ENCODE peak calls at places on chromosome 12, in seven cellular contexts. One of them, this sample, is unnamed.
A peak's percentile ranks its signal among the peaks of the same experiment; 100 is the strongest.

GRCh38 chr12:30106204-30106603 is 322.5 kb upstream of the TMTC1 start:
- DNase-seq in mesenchymal stem cell: no peak
- DNase-seq in trophoblast cell: no peak
- DNase-seq in H9: no peak
- DNase-seq in mesendoderm: no peak
- DNase-seq in H1: no peak
- DNase-seq in IMR-90: no peak
- DNase-seq in this sample: no peak

GRCh38 chr12:18139989-18140596 is 50.1 kb upstream of the RERGL start:
- DNase-seq in trophoblast cell: peak; percentile 71
- DNase-seq in mesendoderm: peak; percentile 29
- DNase-seq in H1: no peak
- DNase-seq in IMR-90: peak; percentile 27
- DNase-seq in H9: no peak
- DNase-seq in mesenchymal stem cell: peak; percentile 52
- DNase-seq in this sample: peak; percentile 15

GRCh38 chr12:114209852-114210251 is 196.1 kb downstream of the TBX5 start:
- DNase-seq in H9: no peak
- DNase-seq in IMR-90: no peak
- DNase-seq in mesenchymal stem cell: no peak
- DNase-seq in trophoblast cell: no peak
- DNase-seq in mesendoderm: no peak
- DNase-seq in H1: no peak
- DNase-seq in this sample: no peak

GRCh38 chr12:24044973-24045703 is 95.7 kb upstream of the SOX5 start:
- DNase-seq in mesenchymal stem cell: no peak
- DNase-seq in H9: no peak
- DNase-seq in trophoblast cell: no peak
- DNase-seq in IMR-90: no peak
- DNase-seq in mesendoderm: no peak
- DNase-seq in H1: no peak
- DNase-seq in this sample: no peak

GRCh38 chr12:116610971-116611541 is 51.9 kb downstream of the MAP1LC3B2 start:
- DNase-seq in mesenchymal stem cell: no peak
- DNase-seq in IMR-90: no peak
- DNase-seq in H9: no peak
- DNase-seq in H1: no peak
- DNase-seq in mesendoderm: no peak
- DNase-seq in trophoblast cell: no peak
- DNase-seq in this sample: no peak

GRCh38 chr12:132465269-132466190 is 24.4 kb upstream of the FBRSL1 start:
- DNase-seq in H9: no peak
- DNase-seq in IMR-90: no peak
- DNase-seq in H1: no peak
- DNase-seq in mesenchymal stem cell: no peak
- DNase-seq in trophoblast cell: no peak
- DNase-seq in mesendoderm: no peak
- DNase-seq in this sample: no peak

GRCh38 chr12:94103986-94104385 is 44.4 kb upstream of the PLXNC1 start:
- DNase-seq in mesendoderm: no peak
- DNase-seq in H1: no peak
- DNase-seq in H9: no peak
- DNase-seq in trophoblast cell: no peak
- DNase-seq in mesenchymal stem cell: no peak
- DNase-seq in IMR-90: no peak
- DNase-seq in this sample: no peak

GRCh38 chr12:5946388-5946787 is 1.3 kb upstream of the ANO2 start:
- DNase-seq in H1: no peak
- DNase-seq in mesenchymal stem cell: no peak
- DNase-seq in H9: no peak
- DNase-seq in IMR-90: no peak
- DNase-seq in trophoblast cell: no peak
- DNase-seq in mesendoderm: no peak
- DNase-seq in this sample: no peak

GRCh38 chr12:51954465-51955361 is 3.2 kb downstream of the ACVR1B start:
- DNase-seq in trophoblast cell: peak; percentile 16
- DNase-seq in mesenchymal stem cell: no peak
- DNase-seq in mesendoderm: no peak
- DNase-seq in H1: no peak
- DNase-seq in H9: no peak
- DNase-seq in IMR-90: no peak
- DNase-seq in this sample: no peak

GRCh38 chr12:109329003-109329402 is 18.7 kb upstream of the MYO1H start:
- DNase-seq in H1: no peak
- DNase-seq in trophoblast cell: no peak
- DNase-seq in mesenchymal stem cell: no peak
- DNase-seq in H9: no peak
- DNase-seq in mesendoderm: no peak
- DNase-seq in IMR-90: no peak
- DNase-seq in this sample: no peak

GRCh38 chr12:104222981-104223380 is 7.4 kb downstream of the TXNRD1 start:
- DNase-seq in H9: no peak
- DNase-seq in mesendoderm: no peak
- DNase-seq in mesenchymal stem cell: no peak
- DNase-seq in IMR-90: no peak
- DNase-seq in trophoblast cell: no peak
- DNase-seq in H1: no peak
- DNase-seq in this sample: no peak

GRCh38 chr12:93741741-93742085 is 64.5 kb downstream of the CRADD start:
- DNase-seq in IMR-90: no peak
- DNase-seq in mesenchymal stem cell: no peak
- DNase-seq in H9: peak; percentile 88
- DNase-seq in mesendoderm: peak; percentile 90
- DNase-seq in H1: peak; percentile 57
- DNase-seq in trophoblast cell: no peak
- DNase-seq in this sample: peak; percentile 30

GRCh38 chr12:27324452-27324999 is 8.1 kb upstream of the BMAL2 start:
- DNase-seq in IMR-90: no peak
- DNase-seq in trophoblast cell: no peak
- DNase-seq in H9: no peak
- DNase-seq in mesenchymal stem cell: no peak
- DNase-seq in H1: no peak
- DNase-seq in mesendoderm: no peak
- DNase-seq in this sample: no peak

GRCh38 chr12:113196996-113197395 is 11.5 kb downstream of the RITA1 start:
- DNase-seq in H1: peak; percentile 72
- DNase-seq in mesendoderm: peak; percentile 81
- DNase-seq in trophoblast cell: peak; percentile 67
- DNase-seq in H9: peak; percentile 82
- DNase-seq in mesenchymal stem cell: peak; percentile 87
- DNase-seq in IMR-90: peak; percentile 78
- DNase-seq in this sample: no peak

GRCh38 chr12:108308432-108308831 is 30.7 kb downstream of the CMKLR1 start:
- DNase-seq in mesendoderm: peak; percentile 66
- DNase-seq in H9: no peak
- DNase-seq in H1: no peak
- DNase-seq in mesenchymal stem cell: no peak
- DNase-seq in trophoblast cell: no peak
- DNase-seq in IMR-90: no peak
- DNase-seq in this sample: no peak

GRCh38 chr12:108306506-108306905 is 32.6 kb downstream of the CMKLR1 start:
- DNase-seq in mesenchymal stem cell: no peak
- DNase-seq in H1: no peak
- DNase-seq in trophoblast cell: no peak
- DNase-seq in mesendoderm: no peak
- DNase-seq in H9: no peak
- DNase-seq in IMR-90: no peak
- DNase-seq in this sample: no peak

GRCh38 chr12:108305520-108305919 is 33.6 kb downstream of the CMKLR1 start:
- DNase-seq in mesenchymal stem cell: peak; percentile 33
- DNase-seq in mesendoderm: no peak
- DNase-seq in trophoblast cell: peak; percentile 87
- DNase-seq in IMR-90: peak; percentile 71
- DNase-seq in H9: no peak
- DNase-seq in H1: no peak
- DNase-seq in this sample: no peak

GRCh38 chr12:108306014-108306501 is 33.1 kb downstream of the CMKLR1 start:
- DNase-seq in H1: no peak
- DNase-seq in mesendoderm: no peak
- DNase-seq in IMR-90: peak; percentile 15
- DNase-seq in mesenchymal stem cell: peak; percentile 3
- DNase-seq in trophoblast cell: peak; percentile 21
- DNase-seq in H9: no peak
- DNase-seq in this sample: peak; percentile 32

DNA sequence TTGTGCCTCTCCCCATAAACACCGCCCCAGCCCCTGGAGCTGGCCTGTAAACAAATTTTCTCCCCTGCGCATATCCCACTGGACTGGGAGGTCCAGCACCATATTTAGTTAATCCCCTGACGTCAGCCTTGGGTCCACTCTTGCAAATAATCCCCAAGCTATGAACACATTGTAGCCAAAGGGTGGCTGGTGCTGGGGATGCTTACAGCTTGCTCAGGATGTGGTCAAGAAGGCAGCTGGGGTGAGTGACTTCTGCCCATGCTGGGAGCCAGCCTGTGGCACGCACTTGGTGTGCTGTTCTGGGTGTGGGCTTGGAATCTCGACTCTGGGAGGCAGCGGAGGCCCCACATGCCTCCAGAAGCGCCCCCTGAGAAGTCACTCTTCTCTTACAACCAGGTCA is 32.1 kb downstream of the CMKLR1 start:
- DNase-seq in mesenchymal stem cell: peak; percentile 41
- DNase-seq in IMR-90: peak; percentile 35
- DNase-seq in H9: no peak
- DNase-seq in trophoblast cell: no peak
- DNase-seq in mesendoderm: no peak
- DNase-seq in H1: no peak
- DNase-seq in this sample: no peak
- H3K4me1 ChIP-seq in mesenchymal stem cell: peaks cover 52% of the 10 kb centered on the region
- H3K4me1 ChIP-seq in IMR-90: no peaks in the 10 kb centered on the region
- H3K4me1 ChIP-seq in H9: peaks cover 4% of the 10 kb centered on the region
- H3K4me1 ChIP-seq in trophoblast cell: peaks cover 41% of the 10 kb centered on the region
- H3K4me1 ChIP-seq in mesendoderm: peaks cover 11% of the 10 kb centered on the region
- H3K4me1 ChIP-seq in H1: peaks cover 25% of the 10 kb centered on the region
- H3K4me1 ChIP-seq in this sample: peaks cover 34% of the 10 kb centered on the region

GRCh38 chr12:70994217-70994788 is 73.8 kb upstream of the PTPRR start:
- DNase-seq in trophoblast cell: no peak
- DNase-seq in mesendoderm: no peak
- DNase-seq in H1: no peak
- DNase-seq in IMR-90: peak; percentile 42
- DNase-seq in H9: no peak
- DNase-seq in mesenchymal stem cell: peak; percentile 33
- DNase-seq in this sample: no peak
- H2BK120ac ChIP-seq in trophoblast cell: no peak overlapping the region
- H2BK120ac ChIP-seq in mesendoderm: no peak overlapping the region
- H2BK120ac ChIP-seq in H1: no peak overlapping the region
- H2BK120ac ChIP-seq in IMR-90: no peak overlapping the region
- H2BK120ac ChIP-seq in H9: no peak overlapping the region
- H2BK120ac ChIP-seq in mesenchymal stem cell: no peak overlapping the region
- H2BK120ac ChIP-seq in this sample: no peak overlapping the region

GRCh38 chr12:12520278-12520677 is 42.4 kb downstream of the DUSP16 start:
- DNase-seq in H1: no peak
- DNase-seq in mesenchymal stem cell: no peak
- DNase-seq in IMR-90: no peak
- DNase-seq in mesendoderm: no peak
- DNase-seq in trophoblast cell: no peak
- DNase-seq in H9: no peak
- DNase-seq in this sample: no peak
- H3K4me1 ChIP-seq in H1: peaks cover 10% of the 10 kb centered on the region
- H3K4me1 ChIP-seq in mesenchymal stem cell: peaks cover 1% of the 10 kb centered on the region
- H3K4me1 ChIP-seq in IMR-90: peaks cover 3% of the 10 kb centered on the region
- H3K4me1 ChIP-seq in mesendoderm: peaks cover 3% of the 10 kb centered on the region
- H3K4me1 ChIP-seq in trophoblast cell: no peaks in the 10 kb centered on the region
- H3K4me1 ChIP-seq in H9: peaks cover 10% of the 10 kb centered on the region
- H3K4me1 ChIP-seq in this sample: peaks cover 15% of the 10 kb centered on the region

DNA sequence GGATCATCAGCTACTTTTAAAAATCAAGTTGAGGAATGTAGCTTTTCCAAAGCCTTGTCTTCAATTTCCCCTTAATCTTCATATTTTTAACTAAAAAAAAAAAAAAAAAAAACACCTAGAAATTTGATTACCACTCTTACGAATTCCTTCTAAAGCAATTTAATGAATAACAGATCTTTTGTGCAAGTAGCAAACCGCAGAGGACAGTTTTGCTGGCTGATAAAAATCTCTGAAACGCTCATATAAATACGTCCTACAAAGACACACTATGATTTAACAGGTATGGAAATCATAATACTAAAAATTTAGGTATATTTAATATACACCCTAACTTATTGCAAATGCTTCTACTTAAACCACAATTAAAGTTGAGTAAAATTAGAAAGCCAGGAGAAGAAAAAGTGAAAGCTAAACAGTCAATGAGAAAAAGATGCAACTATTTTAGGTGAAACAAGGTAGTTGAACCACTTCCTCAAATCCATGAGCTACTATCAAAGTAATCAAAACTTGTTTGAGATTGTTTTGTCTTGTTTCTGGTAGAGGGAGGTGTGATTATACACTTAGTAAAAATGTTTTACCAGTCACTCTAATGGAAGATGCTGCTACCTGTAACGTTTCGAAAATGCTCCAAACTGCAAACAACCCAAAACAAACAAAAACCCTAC is 2.3 kb downstream of the PAWR start:
- DNase-seq in H1: no peak
- DNase-seq in IMR-90: no peak
- DNase-seq in trophoblast cell: no peak
- DNase-seq in mesendoderm: no peak
- DNase-seq in mesenchymal stem cell: peak; percentile 9
- DNase-seq in H9: no peak
- DNase-seq in this sample: no peak
- H2BK120ac ChIP-seq in H1: no peak overlapping the region
- H2BK120ac ChIP-seq in IMR-90: no peak overlapping the region
- H2BK120ac ChIP-seq in trophoblast cell: no peak overlapping the region
- H2BK120ac ChIP-seq in mesendoderm: no peak overlapping the region
- H2BK120ac ChIP-seq in mesenchymal stem cell: no peak overlapping the region
- H2BK120ac ChIP-seq in H9: no peak overlapping the region
- H2BK120ac ChIP-seq in this sample: no peak overlapping the region